ENCODE peak calls at places on chromosomes 6 and 20, in four cellular contexts. One of them, this sample, is unnamed.

GRCh38 chr20:11716945-11717248 is 200.8 kb upstream of the BTBD3 start:
- DNase-seq in GM12878: no peak
- DNase-seq in K562: no peak
- DNase-seq in GM12891: no peak
- DNase-seq in this sample: no peak

GRCh38 chr6:129635396-129636164 is 74.4 kb downstream of the ARHGAP18 start:
- DNase-seq in GM12878: no peak
- DNase-seq in K562: no peak
- DNase-seq in GM12891: no peak
- DNase-seq in this sample: no peak

GRCh38 chr6:41306187-41306854 is 19.8 kb upstream of the TREM1 start:
- DNase-seq in GM12878: no peak
- DNase-seq in K562: peak; percentile 65
- DNase-seq in GM12891: no peak
- DNase-seq in this sample: no peak

GRCh38 chr20:57680934-57681914 is 28.6 kb downstream of the PMEPA1 start:
- DNase-seq in GM12878: peak; percentile 40
- DNase-seq in K562: no peak
- DNase-seq in GM12891: no peak
- DNase-seq in this sample: no peak

GRCh38 chr6:158149641-158150040 is 18.4 kb downstream of the SERAC1 start:
- DNase-seq in GM12878: no peak
- DNase-seq in K562: no peak
- DNase-seq in GM12891: no peak
- DNase-seq in this sample: no peak

GRCh38 chr6:170403451-170403850 is 96.9 kb downstream of the FAM120B start:
- DNase-seq in GM12878: no peak
- DNase-seq in K562: no peak
- DNase-seq in GM12891: no peak
- DNase-seq in this sample: no peak

GRCh38 chr6:38990475-38990874 is 58.1 kb upstream of the GLP1R start:
- DNase-seq in GM12878: no peak
- DNase-seq in K562: no peak
- DNase-seq in GM12891: no peak
- DNase-seq in this sample: no peak

GRCh38 chr6:134495893-134496253 is 178.0 kb upstream of the SGK1 start:
- DNase-seq in GM12878: no peak
- DNase-seq in K562: no peak
- DNase-seq in GM12891: no peak
- DNase-seq in this sample: no peak

GRCh38 chr6:149211046-149211571 is 106.4 kb upstream of the TAB2 start:
- DNase-seq in GM12878: no peak
- DNase-seq in K562: no peak
- DNase-seq in GM12891: no peak
- DNase-seq in this sample: no peak

GRCh38 chr20:31833130-31833930 is 12.1 kb downstream of the FOXS1 start:
- DNase-seq in GM12878: no peak
- DNase-seq in K562: peak; percentile 85
- DNase-seq in GM12891: peak; percentile 79
- DNase-seq in this sample: peak; percentile 75

GRCh38 chr20:63148696-63149095 is 67.2 kb downstream of the YTHDF1 start:
- DNase-seq in GM12878: no peak
- DNase-seq in K562: no peak
- DNase-seq in GM12891: no peak
- DNase-seq in this sample: no peak

DNA sequence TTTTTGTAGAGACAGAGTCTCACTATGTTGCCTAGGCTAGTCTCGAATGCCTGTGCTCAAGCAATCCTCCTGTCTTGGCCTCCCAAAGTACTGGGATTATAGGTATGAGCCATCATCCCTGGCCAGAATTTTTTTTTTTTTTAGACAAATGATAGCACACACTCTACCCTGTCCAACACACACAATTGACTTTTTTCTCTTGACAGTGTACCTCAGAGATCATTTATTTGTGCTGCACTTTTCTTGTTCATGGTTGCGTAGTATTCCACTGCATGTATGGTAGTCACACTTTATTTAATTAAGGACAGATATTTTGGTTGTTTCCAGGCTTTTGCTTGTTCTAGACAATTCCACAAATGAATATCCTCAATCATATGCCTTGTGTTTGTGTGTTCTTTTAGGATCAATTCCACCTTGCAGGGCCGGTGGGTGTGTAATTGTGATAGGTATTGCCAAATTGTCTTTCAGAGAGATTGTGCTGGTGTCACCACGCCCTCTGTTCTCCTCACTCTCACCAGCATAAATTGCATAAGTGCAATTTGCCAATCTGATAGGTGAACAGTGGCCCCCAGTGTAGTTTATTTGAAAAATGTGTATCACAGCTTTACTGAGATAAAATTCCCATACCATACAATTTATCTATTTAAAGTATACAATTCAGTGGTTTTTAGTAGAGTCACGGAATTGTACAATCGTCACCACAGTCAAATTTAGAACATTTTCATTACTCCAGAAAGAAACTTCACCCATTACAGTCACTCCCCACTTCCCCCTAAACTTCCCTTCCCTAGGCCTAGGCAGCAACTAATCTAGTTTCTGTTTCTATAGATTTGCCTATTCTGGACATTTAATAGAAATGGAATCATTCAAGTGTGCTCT is 20.1 kb downstream of the SRC start:
- DNase-seq in GM12878: peak; percentile 90
- DNase-seq in K562: no peak
- DNase-seq in GM12891: no peak
- DNase-seq in this sample: no peak
- TF ChIP-seq TAF1 in GM12878: no peak
- TF ChIP-seq TAF1 in K562: no peak
- TF ChIP-seq TAF1 in GM12891: no peak
- TF ChIP-seq TAF1 in this sample: no peak

DNA sequence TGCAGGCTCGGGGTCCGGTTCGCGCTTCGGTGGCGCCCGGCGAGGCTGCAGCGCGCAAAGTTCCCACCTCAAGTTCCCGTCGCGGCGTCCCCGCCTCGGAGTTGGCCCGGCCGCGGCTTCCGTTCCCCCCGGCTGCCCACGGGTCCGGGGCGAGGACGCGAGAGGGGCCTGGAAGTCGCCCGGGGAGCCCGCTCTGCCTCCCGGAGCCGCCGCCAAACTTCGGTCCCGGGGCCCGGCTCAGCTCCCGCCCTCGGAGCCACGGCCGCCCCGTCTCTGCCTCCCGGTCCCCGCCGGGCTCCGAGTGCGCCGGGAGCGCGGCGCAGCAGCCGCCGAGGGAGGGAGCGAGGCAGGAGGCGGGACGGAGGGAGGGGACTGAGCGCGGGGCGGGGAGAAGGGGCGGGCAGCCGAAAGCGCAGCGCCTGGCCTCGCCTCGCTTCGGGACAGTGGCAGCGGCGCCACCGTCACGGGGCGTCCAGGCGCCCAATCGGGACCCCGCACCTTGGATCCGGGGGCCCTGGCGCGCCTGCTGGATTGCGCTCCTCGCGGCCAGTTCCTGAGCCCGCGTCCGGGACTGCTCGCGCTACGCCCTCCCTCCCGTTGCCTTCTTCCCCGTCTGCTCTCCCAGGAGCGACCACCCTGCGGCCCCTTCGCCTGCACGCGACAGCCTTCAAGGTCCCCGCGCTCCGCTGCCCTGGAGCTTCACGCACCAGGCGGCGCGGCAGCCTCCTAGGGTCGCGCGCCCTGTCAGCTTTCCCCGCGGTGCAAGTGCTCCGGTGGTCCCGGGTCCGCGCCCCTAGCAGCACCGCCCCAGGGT is at the start of gene KCNG1:
- DNase-seq in GM12878: no peak
- DNase-seq in K562: peak; percentile 91
- DNase-seq in GM12891: peak; percentile 78
- DNase-seq in this sample: peak; percentile 66
- TF ChIP-seq TAF1 in GM12878: no peak
- TF ChIP-seq TAF1 in K562: no peak
- TF ChIP-seq TAF1 in GM12891: no peak
- TF ChIP-seq TAF1 in this sample: no peak

GRCh38 chr20:35125753-35126152 is 21.4 kb downstream of the EDEM2 start:
- DNase-seq in GM12878: no peak
- DNase-seq in K562: no peak
- DNase-seq in GM12891: no peak
- DNase-seq in this sample: no peak

GRCh38 chr20:35133006-35133405 is 14.1 kb downstream of the EDEM2 start:
- DNase-seq in GM12878: no peak
- DNase-seq in K562: no peak
- DNase-seq in GM12891: no peak
- DNase-seq in this sample: no peak

GRCh38 chr20:35133735-35134134 is 13.4 kb downstream of the EDEM2 start:
- DNase-seq in GM12878: no peak
- DNase-seq in K562: no peak
- DNase-seq in GM12891: no peak
- DNase-seq in this sample: no peak

GRCh38 chr20:35131953-35132352 is 15.2 kb downstream of the EDEM2 start:
- DNase-seq in GM12878: no peak
- DNase-seq in K562: no peak
- DNase-seq in GM12891: no peak
- DNase-seq in this sample: no peak

DNA sequence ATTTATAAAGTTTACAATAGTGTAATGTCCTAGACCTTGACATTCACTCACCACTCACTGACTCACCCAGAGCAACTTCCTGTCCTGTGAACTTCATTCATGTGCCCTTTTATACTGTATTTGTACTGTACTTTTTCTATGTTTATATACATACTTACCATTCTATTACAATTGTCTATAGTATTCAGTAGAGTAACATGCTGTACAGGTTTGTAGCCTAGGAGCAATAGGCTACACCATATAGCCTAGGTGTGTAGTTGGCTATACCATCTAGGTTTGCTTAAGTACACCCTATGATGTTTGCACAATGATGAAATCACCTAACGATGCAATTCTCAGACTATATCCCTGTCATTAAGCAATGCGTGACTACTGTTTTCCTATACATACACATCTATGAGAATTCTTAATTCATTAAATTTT is 17.5 kb downstream of the EDEM2 start:
- DNase-seq in GM12878: no peak
- DNase-seq in K562: no peak
- DNase-seq in GM12891: no peak
- DNase-seq in this sample: no peak
- TF ChIP-seq TAF1 in GM12878: no peak
- TF ChIP-seq TAF1 in K562: no peak
- TF ChIP-seq TAF1 in GM12891: no peak
- TF ChIP-seq TAF1 in this sample: no peak

GRCh38 chr20:24560571-24561485 is 91.4 kb downstream of the SYNDIG1 start:
- DNase-seq in GM12878: no peak
- DNase-seq in K562: no peak
- DNase-seq in GM12891: no peak
- DNase-seq in this sample: no peak
- TF ChIP-seq TAF1 in GM12878: no peak
- TF ChIP-seq TAF1 in K562: no peak
- TF ChIP-seq TAF1 in GM12891: no peak
- TF ChIP-seq TAF1 in this sample: no peak

GRCh38 chr6:142744836-142745235 is 200.1 kb downstream of the HIVEP2 start:
- DNase-seq in GM12878: no peak
- DNase-seq in K562: no peak
- DNase-seq in GM12891: no peak
- DNase-seq in this sample: no peak
- TF ChIP-seq TAF1 in GM12878: no peak
- TF ChIP-seq TAF1 in K562: no peak
- TF ChIP-seq TAF1 in GM12891: no peak
- TF ChIP-seq TAF1 in this sample: no peak

GRCh38 chr20:34539756-34540155 is 18.8 kb upstream of the MAP1LC3A start:
- DNase-seq in GM12878: no peak
- DNase-seq in K562: no peak
- DNase-seq in GM12891: no peak
- DNase-seq in this sample: no peak
- TF ChIP-seq TAF1 in GM12878: no peak
- TF ChIP-seq TAF1 in K562: no peak
- TF ChIP-seq TAF1 in GM12891: no peak
- TF ChIP-seq TAF1 in this sample: no peak

GRCh38 chr6:164331026-164331425 is 916.5 kb downstream of the QKI start:
- DNase-seq in GM12878: no peak
- DNase-seq in K562: no peak
- DNase-seq in GM12891: no peak
- DNase-seq in this sample: no peak
- TF ChIP-seq TAF1 in GM12878: no peak
- TF ChIP-seq TAF1 in K562: no peak
- TF ChIP-seq TAF1 in GM12891: no peak
- TF ChIP-seq TAF1 in this sample: no peak

This sample was measured in GM12892.